ENCODE peak calls at places on chromosomes 11 and 22, in four cellular contexts. O is K562, I is IMR-90, C is A549. X is an unnamed sample.

GRCh38 chr11:120061036-120061760 is 76.7 kb downstream of the TRIM29 start:
- DNase-seq in O (no peak), I (no peak), C (no peak), X (no peak)

GRCh38 chr11:61004841-61005240 is 33.4 kb downstream of the CD6 start:
- DNase-seq in I (no peak), O (no peak), C (no peak), X (no peak)

GRCh38 chr22:23123804-23124254 is 18.0 kb downstream of the RSPH14 start:
- DNase-seq in I (no peak), C (no peak), O (peak), X (no peak)

GRCh38 chr11:130999992-131000770 is 83.9 kb upstream of the SNX19 start:
- DNase-seq in O (no peak), I (peak), C (peak), X (peak)

GRCh38 chr22:30314918-30315317 is 11.8 kb downstream of the TBC1D10A start:
- DNase-seq in C (no peak), I (peak), O (peak), X (no peak)

GRCh38 chr11:115193931-115194797 is 310.1 kb downstream of the CADM1 start:
- DNase-seq in O (no peak), C (no peak), I (no peak), X (peak)

GRCh38 chr11:75324740-75325139 is 26.7 kb downstream of the ARRB1 start:
- DNase-seq in O (no peak), I (no peak), C (no peak), X (no peak)

GRCh38 chr22:41048791-41049717 is 43.3 kb upstream of the EP300 start:
- DNase-seq in I (peak), C (no peak), O (peak), X (peak)

GRCh38 chr11:76574406-76574805 is 96.1 kb downstream of the LRRC32 start:
- DNase-seq in I (peak), C (no peak), O (no peak), X (no peak)

GRCh38 chr11:60371854-60372253 is 6.5 kb upstream of the MS4A7 start:
- DNase-seq in I (no peak), C (no peak), O (no peak), X (no peak)

GRCh38 chr11:66546368-66546965 is at the start of gene ACTN3:
- DNase-seq in O (peak), C (peak), I (no peak), X (peak)

GRCh38 chr22:21445437-21446127 is 21.6 kb upstream of the TMEM191C start:
- DNase-seq in I (no peak), C (no peak), O (no peak), X (no peak)

GRCh38 chr22:47854226-47854625 is 1091.8 kb downstream of the TBC1D22A start:
- DNase-seq in C (no peak), I (no peak), O (no peak), X (no peak)

GRCh38 chr11:75778962-75779361 is 10.4 kb downstream of the DGAT2 start:
- DNase-seq in I (no peak), C (no peak), O (no peak), X (no peak)

GRCh38 chr11:95499516-95500135 is 268.6 kb upstream of the SESN3 start:
- DNase-seq in O (no peak), I (peak), C (peak), X (no peak)

GRCh38 chr11:80916180-80916811 is 1475.5 kb upstream of the TENM4 start:
- DNase-seq in O (no peak), I (no peak), C (no peak), X (no peak)

GRCh38 chr22:41256254-41256897 is 15.6 kb upstream of the CHADL start:
- DNase-seq in C (peak), O (no peak), I (peak), X (no peak)

GRCh38 chr11:106384429-106384828 is 307.0 kb downstream of the AASDHPPT start:
- DNase-seq in I (no peak), O (no peak), C (no peak), X (no peak)

GRCh38 chr11:130763087-130763980 is 152.9 kb downstream of the SNX19 start:
- DNase-seq in O (no peak), C (no peak), I (peak), X (no peak)

GRCh38 chr11:116578971-116579687 is 193.7 kb downstream of the BUD13 start:
- DNase-seq in I (no peak), O (no peak), C (no peak), X (peak)

GRCh38 chr11:6611092-6612007 is 666 bp downstream of the TAF10 start:
- DNase-seq in C (no peak), I (peak), O (no peak), X (no peak)

GRCh38 chr11:72015511-72016061 is 16.9 kb downstream of the IL18BP start:
- DNase-seq in O (no peak), C (peak), I (peak), X (peak)

GRCh38 chr22:49570032-49570848 is 257.4 kb downstream of the BRD1 start:
- DNase-seq in C (no peak), I (no peak), O (no peak), X (no peak)

GRCh38 chr22:39144101-39144815 is 8.2 kb downstream of the CBX7 start:
- DNase-seq in C (no peak), O (no peak), I (peak), X (no peak)

GRCh38 chr11:61763930-61764605 is 11.6 kb downstream of the MYRF start:
- DNase-seq in C (no peak), O (no peak), I (no peak), X (no peak)

GRCh38 chr11:119263352-119263940 is 53.5 kb downstream of the MCAM start:
- DNase-seq in C (no peak), I (peak), O (no peak), X (no peak)

GRCh38 chr22:38292694-38293093 is 19.9 kb upstream of the TMEM184B start:
- DNase-seq in O (no peak), I (no peak), C (no peak), X (no peak)

GRCh38 chr22:31618057-31618456 is 44.0 kb downstream of the PISD start:
- DNase-seq in C (no peak), O (no peak), I (no peak), X (no peak)
- TF ChIP-seq MAZ in C (no peak), O (no peak), I (no peak), X (no peak)

DNA sequence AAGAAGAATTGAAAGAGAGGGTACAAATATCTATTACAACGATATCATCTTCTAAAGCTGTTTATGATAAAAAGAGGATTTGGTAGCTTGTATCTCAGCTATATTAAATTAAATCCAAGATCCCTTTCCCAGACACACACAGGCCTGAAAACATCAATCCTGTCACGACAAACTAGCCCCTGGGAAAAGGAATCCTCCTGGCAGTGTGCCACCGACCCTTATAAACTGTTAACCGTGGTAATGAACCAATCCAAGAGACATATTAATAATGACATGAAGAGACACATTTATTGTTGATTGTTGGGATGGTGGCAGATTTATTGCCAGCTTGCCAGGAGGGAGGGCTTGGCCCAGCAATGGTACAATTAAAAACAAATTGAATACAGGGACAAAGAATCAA is 887.8 kb downstream of the OPCML start:
- DNase-seq in C (no peak), I (no peak), O (no peak), X (no peak)
- TF ChIP-seq MAZ in C (no peak), I (no peak), O (no peak), X (no peak)

GRCh38 chr11:58442136-58442535 is at the start of gene OR5B12:
- DNase-seq in I (no peak), C (no peak), O (no peak), X (no peak)
- TF ChIP-seq MAZ in I (no peak), C (no peak), O (no peak), X (no peak)

GRCh38 chr22:44304354-44304753 is 8.4 kb downstream of the SHISAL1 start:
- DNase-seq in C (no peak), O (no peak), I (peak), X (no peak)
- TF ChIP-seq MAZ in C (no peak), O (no peak), I (peak), X (no peak)

DNA sequence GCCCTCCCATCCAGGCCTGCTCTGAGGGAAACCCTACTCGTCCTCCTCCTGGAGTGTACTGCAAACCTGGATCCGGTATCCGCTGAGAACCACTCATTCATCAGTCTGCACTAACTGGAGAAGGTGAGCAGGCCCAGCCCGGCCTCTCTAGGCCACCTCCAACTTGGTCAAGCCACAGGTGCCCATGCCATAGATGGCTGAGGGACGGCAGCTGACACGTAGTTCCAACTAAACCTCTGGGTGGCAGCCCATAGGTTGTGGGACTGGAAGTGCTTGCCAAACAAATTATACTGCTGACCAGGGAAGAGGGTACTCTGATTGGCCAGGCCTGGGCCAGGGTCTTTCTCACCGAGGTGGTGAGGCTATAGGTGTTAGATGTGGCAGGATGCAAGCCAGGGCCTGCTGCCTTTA is 5.9 kb downstream of the KCNQ1OT1 start:
- DNase-seq in C (peak), I (no peak), O (no peak), X (peak)
- TF ChIP-seq MAZ in C (no peak), I (no peak), O (no peak), X (no peak)

DNA sequence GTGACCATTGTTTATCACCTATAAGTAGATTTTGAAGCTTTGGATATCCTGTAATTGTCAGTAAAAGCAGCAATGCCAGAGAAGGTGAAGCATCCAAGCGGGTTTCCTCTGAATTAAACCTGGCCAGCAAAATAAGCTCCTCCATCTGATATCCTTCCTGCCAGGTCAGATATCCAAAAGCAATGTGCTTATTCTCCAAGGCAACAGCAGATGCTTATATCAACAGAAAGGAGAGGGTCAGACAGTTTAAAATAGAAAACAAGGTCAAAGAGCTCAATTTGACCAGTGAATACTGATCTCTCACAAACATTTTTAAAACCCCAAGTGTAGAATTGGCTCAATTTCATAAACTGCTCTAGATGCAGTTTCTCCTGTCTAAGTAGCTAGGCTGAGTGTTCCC is 174.0 kb upstream of the ARHGAP20 start:
- DNase-seq in C (no peak), I (no peak), O (no peak), X (no peak)
- TF ChIP-seq MAZ in C (no peak), I (no peak), O (no peak), X (no peak)

DNA sequence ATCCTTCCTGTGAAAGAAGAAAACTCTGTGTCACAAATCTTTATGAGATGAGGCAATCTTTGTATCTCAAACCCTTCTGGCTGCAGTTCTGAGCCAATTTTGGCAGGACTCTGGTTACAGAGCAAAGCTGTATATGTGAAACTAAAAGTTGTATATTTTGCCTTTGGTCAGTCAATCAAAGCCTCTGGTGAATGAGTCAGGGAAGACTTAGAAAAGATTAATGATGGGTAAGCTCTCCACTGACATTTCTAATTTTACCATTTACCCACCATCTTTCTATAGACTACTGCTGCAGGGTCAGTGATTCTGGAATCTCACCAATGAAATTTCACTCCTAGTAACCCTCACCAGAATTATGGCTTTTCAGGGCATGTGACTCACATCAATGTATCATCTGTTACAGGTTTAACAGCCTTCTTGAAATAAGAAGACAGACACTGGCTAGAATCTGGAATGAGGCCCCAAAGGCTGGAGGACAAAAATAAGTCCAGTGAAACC is 43.3 kb downstream of the USP35 start:
- DNase-seq in C (no peak), O (no peak), I (peak), X (no peak)
- TF ChIP-seq MAZ in C (no peak), O (no peak), I (no peak), X (no peak)

GRCh38 chr11:73198677-73199076 is 19.4 kb upstream of the P2RY2 start:
- DNase-seq in I (no peak), C (peak), O (peak), X (peak)
- TF ChIP-seq MAZ in I (no peak), C (no peak), O (no peak), X (no peak)

DNA sequence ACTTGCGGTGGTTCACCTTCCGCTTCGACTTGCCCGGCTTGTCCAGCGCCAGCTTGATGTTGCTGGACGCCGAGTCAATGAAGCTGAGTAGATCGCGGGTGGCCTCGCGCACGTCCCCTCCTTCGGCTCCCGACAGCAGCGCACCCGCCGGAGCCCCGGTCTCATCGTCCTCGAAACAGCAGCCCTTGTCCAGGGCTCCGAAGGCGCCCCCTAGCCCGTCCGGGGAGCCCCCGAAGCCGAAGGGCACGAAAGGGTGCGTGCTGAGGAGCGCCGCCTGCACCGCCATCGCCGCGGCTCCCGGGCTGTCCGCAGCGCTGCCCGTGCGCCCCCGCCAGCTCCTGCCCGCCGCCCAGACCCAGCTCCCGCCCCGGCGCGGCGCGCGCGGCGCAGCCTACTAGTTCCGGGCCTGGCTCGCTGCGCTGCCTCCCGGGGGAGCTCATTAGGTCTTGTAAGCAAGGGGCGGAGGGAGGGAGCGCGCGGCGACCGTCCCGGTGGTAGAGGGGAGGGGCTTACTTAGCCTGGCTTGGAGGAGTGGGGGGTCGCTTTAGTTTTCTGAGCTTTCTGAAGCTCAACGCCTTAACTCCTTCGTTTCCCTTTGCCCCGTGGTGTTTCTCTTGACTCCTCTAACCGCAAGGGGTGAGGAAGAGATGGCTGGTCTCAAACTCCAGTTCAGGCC is at the start of gene FAM181B:
- DNase-seq in O (peak), I (no peak), C (peak), X (no peak)
- TF ChIP-seq MAZ in O (no peak), I (no peak), C (no peak), X (no peak)

DNA sequence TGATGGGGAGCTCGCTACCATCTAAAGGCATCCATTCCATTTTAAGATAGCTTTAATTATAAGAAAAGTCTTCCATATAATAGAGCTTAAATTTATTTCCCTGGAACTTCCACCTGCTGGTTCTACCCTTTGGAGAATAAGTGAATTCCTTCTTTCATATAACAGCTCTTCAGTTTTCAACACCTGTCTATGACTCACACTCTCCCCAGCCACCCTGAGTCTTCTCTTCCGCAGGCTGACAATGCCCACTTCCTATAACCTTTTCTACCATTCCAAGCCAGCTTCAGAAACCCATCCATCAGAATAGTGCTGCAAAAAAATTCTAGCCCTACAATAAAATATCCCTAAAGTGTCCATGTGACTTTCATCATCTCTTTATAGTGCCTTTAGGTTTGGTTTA is 178.7 kb downstream of the DSCAML1 start:
- DNase-seq in C (no peak), I (no peak), O (no peak), X (no peak)
- TF ChIP-seq MAZ in C (no peak), I (no peak), O (no peak), X (no peak)